ENCODE peak calls at places on chromosomes 6 and 20, in four cellular contexts. One of them, this sample, is unnamed.

GRCh38 chr20:61117725-61118124 is 134.3 kb upstream of the CDH4 start:
- DNase-seq in fibroblast of lung: peak; percentile 43
- DNase-seq in gastrocnemius medialis: no peak
- DNase-seq in HL-60: no peak
- DNase-seq in this sample: peak; percentile 5

GRCh38 chr6:157989541-157990289 is 8.1 kb downstream of the SYNJ2 start:
- DNase-seq in gastrocnemius medialis: peak; percentile 33
- DNase-seq in HL-60: no peak
- DNase-seq in fibroblast of lung: peak; percentile 69
- DNase-seq in this sample: no peak

GRCh38 chr20:40993794-40994540 is 34.7 kb upstream of the TOP1 start:
- DNase-seq in gastrocnemius medialis: no peak
- DNase-seq in HL-60: no peak
- DNase-seq in fibroblast of lung: no peak
- DNase-seq in this sample: no peak

GRCh38 chr6:27863962-27864905 is 48.0 kb downstream of the OR2B2 start:
- DNase-seq in fibroblast of lung: peak; percentile 35
- DNase-seq in gastrocnemius medialis: no peak
- DNase-seq in HL-60: no peak
- DNase-seq in this sample: peak; percentile 9

GRCh38 chr6:145929037-145929633 is 35.0 kb downstream of the SHPRH start:
- DNase-seq in fibroblast of lung: peak; percentile 74
- DNase-seq in gastrocnemius medialis: no peak
- DNase-seq in HL-60: no peak
- DNase-seq in this sample: peak; percentile 34

GRCh38 chr6:109794201-109794926 is 103.3 kb downstream of the FIG4 start:
- DNase-seq in fibroblast of lung: peak; percentile 93
- DNase-seq in HL-60: peak; percentile 58
- DNase-seq in gastrocnemius medialis: no peak
- DNase-seq in this sample: peak; percentile 38

GRCh38 chr6:159094444-159095252 is 49.9 kb upstream of the TAGAP start:
- DNase-seq in HL-60: no peak
- DNase-seq in fibroblast of lung: no peak
- DNase-seq in gastrocnemius medialis: no peak
- DNase-seq in this sample: no peak

GRCh38 chr6:113596907-113597583 is 260.1 kb upstream of the MARCKS start:
- DNase-seq in gastrocnemius medialis: no peak
- DNase-seq in HL-60: peak; percentile 36
- DNase-seq in fibroblast of lung: peak; percentile 46
- DNase-seq in this sample: peak; percentile 74

GRCh38 chr6:54710430-54710829 is 136.1 kb upstream of the FAM83B start:
- DNase-seq in HL-60: no peak
- DNase-seq in fibroblast of lung: no peak
- DNase-seq in gastrocnemius medialis: no peak
- DNase-seq in this sample: no peak

GRCh38 chr20:57996936-57997629 is 231.4 kb downstream of the ANKRD60 start:
- DNase-seq in gastrocnemius medialis: no peak
- DNase-seq in HL-60: no peak
- DNase-seq in fibroblast of lung: no peak
- DNase-seq in this sample: peak; percentile 40

GRCh38 chr20:31760457-31761240 is 21.6 kb downstream of the TPX2 start:
- DNase-seq in fibroblast of lung: peak; percentile 96
- DNase-seq in HL-60: no peak
- DNase-seq in gastrocnemius medialis: no peak
- DNase-seq in this sample: no peak

GRCh38 chr6:380234-381218 is 11.0 kb upstream of the IRF4 start:
- DNase-seq in HL-60: no peak
- DNase-seq in fibroblast of lung: no peak
- DNase-seq in gastrocnemius medialis: no peak
- DNase-seq in this sample: no peak

GRCh38 chr20:59845472-59845871 is 88.0 kb downstream of the SYCP2 start:
- DNase-seq in HL-60: no peak
- DNase-seq in gastrocnemius medialis: no peak
- DNase-seq in fibroblast of lung: no peak
- DNase-seq in this sample: no peak

GRCh38 chr6:15662246-15663056 is at the start of gene DTNBP1:
- DNase-seq in gastrocnemius medialis: peak; percentile 66
- DNase-seq in fibroblast of lung: peak; percentile 17
- DNase-seq in HL-60: peak; percentile 74
- DNase-seq in this sample: peak; percentile 2

GRCh38 chr6:106608080-106608668 is 21.1 kb downstream of the RTN4IP1 start:
- DNase-seq in fibroblast of lung: peak; percentile 59
- DNase-seq in HL-60: peak; percentile 70
- DNase-seq in gastrocnemius medialis: no peak
- DNase-seq in this sample: peak; percentile 56

GRCh38 chr6:99563056-99563723 is 5.3 kb downstream of the CCNC start:
- DNase-seq in fibroblast of lung: no peak
- DNase-seq in HL-60: no peak
- DNase-seq in gastrocnemius medialis: no peak
- DNase-seq in this sample: no peak

GRCh38 chr6:133309579-133309978 is 68.4 kb downstream of the EYA4 start:
- DNase-seq in gastrocnemius medialis: no peak
- DNase-seq in fibroblast of lung: peak; percentile 57
- DNase-seq in HL-60: no peak
- DNase-seq in this sample: no peak

GRCh38 chr6:133312006-133312405 is 70.8 kb downstream of the EYA4 start:
- DNase-seq in fibroblast of lung: no peak
- DNase-seq in HL-60: no peak
- DNase-seq in gastrocnemius medialis: no peak
- DNase-seq in this sample: no peak

GRCh38 chr6:133314951-133315350 is 73.8 kb downstream of the EYA4 start:
- DNase-seq in gastrocnemius medialis: no peak
- DNase-seq in fibroblast of lung: no peak
- DNase-seq in HL-60: no peak
- DNase-seq in this sample: no peak

GRCh38 chr6:133315811-133316210 is 74.7 kb downstream of the EYA4 start:
- DNase-seq in gastrocnemius medialis: no peak
- DNase-seq in fibroblast of lung: no peak
- DNase-seq in HL-60: no peak
- DNase-seq in this sample: no peak

DNA sequence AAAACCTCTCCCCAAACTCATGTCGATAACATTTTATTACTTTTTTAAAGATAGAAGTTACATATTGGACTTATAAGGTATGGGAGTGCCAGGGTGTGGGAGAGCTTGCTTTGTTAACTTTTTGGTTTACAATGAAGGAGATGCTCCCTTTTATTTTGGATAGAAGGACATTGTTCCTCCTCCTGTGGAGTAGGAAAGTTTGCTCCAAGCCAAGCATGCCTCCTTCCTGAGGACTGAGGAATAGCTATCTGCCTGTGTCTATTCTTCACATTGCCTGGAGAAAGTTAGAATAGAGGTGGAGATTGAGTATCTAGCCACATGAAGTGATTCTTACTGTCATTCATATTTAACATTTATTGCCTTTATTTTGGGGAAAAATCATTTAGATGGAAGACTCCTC is 71.9 kb downstream of the EYA4 start:
- DNase-seq in gastrocnemius medialis: no peak
- DNase-seq in fibroblast of lung: no peak
- DNase-seq in HL-60: no peak
- DNase-seq in this sample: no peak
- TF ChIP-seq CTCF in gastrocnemius medialis: no peak
- TF ChIP-seq CTCF in fibroblast of lung: peak; percentile 11
- TF ChIP-seq CTCF in HL-60: no peak
- TF ChIP-seq CTCF in this sample: no peak

DNA sequence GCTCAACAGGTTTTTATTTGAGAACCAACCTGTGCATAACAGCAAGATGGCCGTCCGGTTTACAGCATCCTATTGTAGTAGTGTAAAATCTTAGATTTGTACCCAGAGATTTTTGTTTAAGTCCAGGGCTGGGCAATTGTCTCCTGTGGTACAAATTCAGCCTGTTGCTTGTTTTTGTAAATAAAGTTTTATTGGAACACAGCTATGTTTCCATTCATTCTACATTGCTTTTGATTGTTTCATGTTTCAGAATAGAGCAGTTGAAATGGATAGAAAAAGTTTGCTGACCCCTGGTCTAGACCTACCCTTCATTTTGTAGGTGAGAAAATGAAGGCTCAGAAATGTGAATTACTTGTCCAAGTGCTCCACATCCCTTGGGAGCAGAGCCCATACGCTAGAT is 8.5 kb downstream of the SMPDL3A start:
- DNase-seq in fibroblast of lung: no peak
- DNase-seq in HL-60: no peak
- DNase-seq in gastrocnemius medialis: no peak
- DNase-seq in this sample: no peak
- H3K27ac ChIP-seq in fibroblast of lung: no peak overlapping the region
- H3K27ac ChIP-seq in HL-60: no peak overlapping the region
- H3K27ac ChIP-seq in gastrocnemius medialis: peak overlapping the region; percentile 87
- H3K27ac ChIP-seq in this sample: peak overlapping the region; percentile 36

GRCh38 chr6:166621114-166621540 is 5.9 kb downstream of the RPS6KA2 start:
- DNase-seq in gastrocnemius medialis: no peak
- DNase-seq in fibroblast of lung: no peak
- DNase-seq in HL-60: no peak
- DNase-seq in this sample: no peak

GRCh38 chr6:166618866-166619761 is 7.9 kb downstream of the RPS6KA2 start:
- DNase-seq in gastrocnemius medialis: no peak
- DNase-seq in fibroblast of lung: peak; percentile 54
- DNase-seq in HL-60: no peak
- DNase-seq in this sample: peak; percentile 95

GRCh38 chr6:166619912-166620311 is 7.1 kb downstream of the RPS6KA2 start:
- DNase-seq in HL-60: no peak
- DNase-seq in fibroblast of lung: peak; percentile 97
- DNase-seq in gastrocnemius medialis: no peak
- DNase-seq in this sample: peak; percentile 92

GRCh38 chr6:166618251-166618650 is 8.8 kb downstream of the RPS6KA2 start:
- DNase-seq in gastrocnemius medialis: no peak
- DNase-seq in fibroblast of lung: no peak
- DNase-seq in HL-60: no peak
- DNase-seq in this sample: no peak

GRCh38 chr6:166620478-166621113 is 6.5 kb downstream of the RPS6KA2 start:
- DNase-seq in fibroblast of lung: peak; percentile 38
- DNase-seq in HL-60: no peak
- DNase-seq in gastrocnemius medialis: no peak
- DNase-seq in this sample: no peak
- H3K4me3 ChIP-seq in fibroblast of lung: no peak overlapping the region
- H3K4me3 ChIP-seq in HL-60: no peak overlapping the region
- H3K4me3 ChIP-seq in gastrocnemius medialis: no peak overlapping the region
- H3K4me3 ChIP-seq in this sample: no peak overlapping the region

DNA sequence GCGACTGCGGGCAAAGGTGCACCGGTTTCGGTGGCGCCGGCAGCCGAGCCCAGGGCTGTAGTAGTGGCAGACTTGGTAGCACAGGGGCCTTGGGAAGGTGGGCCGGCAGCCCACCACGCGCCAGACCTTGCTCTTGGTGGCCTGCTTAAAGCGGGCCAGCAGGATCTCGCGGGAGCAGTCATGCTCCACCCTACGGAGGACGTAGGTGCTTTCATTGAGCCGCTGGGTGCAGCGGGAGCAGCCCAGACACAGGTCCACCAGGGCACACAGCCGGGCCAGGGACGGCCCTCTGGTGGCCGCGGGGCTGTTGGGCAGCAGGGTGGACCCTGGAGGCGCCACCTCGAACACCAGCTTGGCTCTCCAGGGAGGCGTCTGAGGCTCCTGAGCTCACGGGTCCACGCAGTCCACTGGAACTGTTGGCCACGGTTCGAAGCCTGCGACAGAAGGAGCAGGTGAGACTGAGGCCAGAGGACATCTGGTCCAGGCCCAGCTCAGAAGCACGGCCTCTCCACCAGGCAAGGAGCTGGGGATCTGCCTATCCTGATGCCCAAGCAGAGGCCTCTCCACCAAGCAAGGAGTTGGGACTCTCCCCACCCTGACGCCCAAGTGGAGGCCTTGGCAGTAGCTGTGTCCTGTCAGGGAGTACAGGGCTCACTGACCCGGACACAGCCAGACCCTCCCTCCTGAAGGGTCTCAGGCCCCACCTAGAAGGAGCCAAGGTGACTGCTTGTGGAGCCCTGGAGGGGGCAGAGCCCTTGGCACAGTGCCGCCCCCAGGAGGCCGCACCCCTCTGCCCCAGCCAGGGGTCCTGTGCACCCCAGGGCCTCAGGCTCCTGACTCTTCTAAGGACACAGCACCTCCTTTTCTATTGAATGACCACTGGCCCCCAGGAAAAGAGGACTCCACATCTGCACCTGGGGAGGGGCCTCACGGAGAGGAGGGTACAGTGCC is 976 bp downstream of the HELZ2 start:
- DNase-seq in HL-60: no peak
- DNase-seq in fibroblast of lung: no peak
- DNase-seq in gastrocnemius medialis: no peak
- DNase-seq in this sample: no peak
- TF ChIP-seq CTCF in HL-60: no peak
- TF ChIP-seq CTCF in fibroblast of lung: no peak
- TF ChIP-seq CTCF in gastrocnemius medialis: no peak
- TF ChIP-seq CTCF in this sample: peak; percentile 42

DNA sequence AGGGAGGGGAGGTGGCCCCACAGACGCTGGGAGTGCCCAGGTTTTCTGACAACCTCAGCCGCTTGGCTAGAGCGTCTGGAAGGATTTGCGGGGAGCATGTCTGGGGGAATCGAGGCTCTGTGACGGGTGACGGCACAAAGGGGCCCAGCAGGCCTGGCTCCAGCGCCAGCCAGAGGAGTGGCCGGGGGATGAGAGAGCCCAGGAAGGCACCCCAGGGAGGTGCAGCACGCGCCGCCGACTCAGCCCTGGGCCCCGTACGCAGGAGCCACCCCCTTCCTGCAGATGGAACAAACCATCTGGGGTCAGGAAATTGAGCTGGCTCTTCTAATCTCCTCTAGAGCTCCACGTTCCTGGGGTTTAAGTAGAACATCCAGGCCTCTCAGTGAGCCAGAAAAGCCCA is 5.9 kb upstream of the SLCO4A1 start:
- DNase-seq in HL-60: no peak
- DNase-seq in gastrocnemius medialis: no peak
- DNase-seq in fibroblast of lung: no peak
- DNase-seq in this sample: no peak
- H3K27ac ChIP-seq in HL-60: no peak overlapping the region
- H3K27ac ChIP-seq in gastrocnemius medialis: no peak overlapping the region
- H3K27ac ChIP-seq in fibroblast of lung: no peak overlapping the region
- H3K27ac ChIP-seq in this sample: no peak overlapping the region

GRCh38 chr6:132298344-132298949 is 102.8 kb downstream of the MOXD1 start:
- DNase-seq in HL-60: peak; percentile 50
- DNase-seq in fibroblast of lung: peak; percentile 70
- DNase-seq in gastrocnemius medialis: no peak
- DNase-seq in this sample: peak; percentile 73

GRCh38 chr6:132304891-132305305 is 96.4 kb downstream of the MOXD1 start:
- DNase-seq in HL-60: no peak
- DNase-seq in fibroblast of lung: peak; percentile 60
- DNase-seq in gastrocnemius medialis: no peak
- DNase-seq in this sample: no peak

GRCh38 chr6:132300323-132300949 is 100.8 kb downstream of the MOXD1 start:
- DNase-seq in gastrocnemius medialis: no peak
- DNase-seq in fibroblast of lung: peak; percentile 77
- DNase-seq in HL-60: peak; percentile 44
- DNase-seq in this sample: peak; percentile 63
- H3K4me3 ChIP-seq in gastrocnemius medialis: no peak overlapping the region
- H3K4me3 ChIP-seq in fibroblast of lung: no peak overlapping the region
- H3K4me3 ChIP-seq in HL-60: no peak overlapping the region
- H3K4me3 ChIP-seq in this sample: no peak overlapping the region

DNA sequence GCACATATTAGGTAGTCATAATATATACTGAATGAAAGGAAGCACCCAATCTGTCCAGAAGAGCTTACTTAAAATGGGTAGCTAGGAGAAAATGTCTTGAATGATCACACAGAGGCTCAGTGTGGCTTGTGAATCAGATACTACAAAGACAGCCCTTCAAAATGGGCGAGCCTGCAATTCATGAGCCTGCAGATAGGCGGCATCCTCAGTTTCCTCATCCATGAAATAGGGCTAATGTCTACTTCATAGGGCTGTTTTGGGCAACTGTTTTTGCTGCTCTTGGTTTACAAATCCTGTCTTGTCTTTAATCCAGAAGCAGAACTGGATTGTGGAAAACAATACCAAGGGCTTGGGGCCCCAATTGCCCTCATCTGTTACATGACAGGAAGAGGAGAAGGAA is 129.3 kb upstream of the KCNK16 start:
- DNase-seq in fibroblast of lung: no peak
- DNase-seq in gastrocnemius medialis: no peak
- DNase-seq in HL-60: no peak
- DNase-seq in this sample: no peak
- TF ChIP-seq CTCF in fibroblast of lung: peak; percentile 57
- TF ChIP-seq CTCF in gastrocnemius medialis: no peak
- TF ChIP-seq CTCF in HL-60: peak; percentile 24
- TF ChIP-seq CTCF in this sample: peak; percentile 72